ENCODE peak calls at places on chromosome 20, in six cellular contexts. One of them, this sample, is unnamed.

GRCh38 chr20:37245671-37246237 is 15.9 kb downstream of the GHRH start:
- DNase-seq in fibroblast of lung: no peak
- DNase-seq in AG04450: no peak
- DNase-seq in retinal pigment epithelial cell: no peak
- DNase-seq in heart right ventricle: no peak
- DNase-seq in psoas muscle: no peak
- DNase-seq in this sample: no peak

GRCh38 chr20:25055711-25056492 is 2.0 kb downstream of the ACSS1 start:
- DNase-seq in psoas muscle: no peak
- DNase-seq in retinal pigment epithelial cell: no peak
- DNase-seq in AG04450: no peak
- DNase-seq in heart right ventricle: no peak
- DNase-seq in fibroblast of lung: peak
- DNase-seq in this sample: no peak

GRCh38 chr20:21237956-21238355 is 65.2 kb upstream of the XRN2 start:
- DNase-seq in psoas muscle: no peak
- DNase-seq in fibroblast of lung: peak
- DNase-seq in AG04450: no peak
- DNase-seq in heart right ventricle: no peak
- DNase-seq in retinal pigment epithelial cell: no peak
- DNase-seq in this sample: no peak

GRCh38 chr20:8005033-8005432 is 14.5 kb downstream of the TMX4 start:
- DNase-seq in AG04450: no peak
- DNase-seq in retinal pigment epithelial cell: no peak
- DNase-seq in heart right ventricle: no peak
- DNase-seq in fibroblast of lung: no peak
- DNase-seq in psoas muscle: no peak
- DNase-seq in this sample: no peak

GRCh38 chr20:53032021-53033001 is 60.2 kb downstream of the TSHZ2 start:
- DNase-seq in fibroblast of lung: peak
- DNase-seq in heart right ventricle: peak
- DNase-seq in retinal pigment epithelial cell: peak
- DNase-seq in AG04450: no peak
- DNase-seq in psoas muscle: no peak
- DNase-seq in this sample: peak

GRCh38 chr20:4722993-4723392 is 1.3 kb downstream of the PRND start:
- DNase-seq in fibroblast of lung: no peak
- DNase-seq in retinal pigment epithelial cell: no peak
- DNase-seq in heart right ventricle: no peak
- DNase-seq in psoas muscle: no peak
- DNase-seq in AG04450: no peak
- DNase-seq in this sample: no peak

GRCh38 chr20:10324198-10324836 is 105.7 kb downstream of the SNAP25 start:
- DNase-seq in heart right ventricle: no peak
- DNase-seq in psoas muscle: no peak
- DNase-seq in fibroblast of lung: no peak
- DNase-seq in AG04450: no peak
- DNase-seq in retinal pigment epithelial cell: no peak
- DNase-seq in this sample: no peak

GRCh38 chr20:13268943-13269342 is 47.9 kb downstream of the ISM1 start:
- DNase-seq in retinal pigment epithelial cell: no peak
- DNase-seq in fibroblast of lung: no peak
- DNase-seq in heart right ventricle: no peak
- DNase-seq in AG04450: no peak
- DNase-seq in psoas muscle: no peak
- DNase-seq in this sample: no peak

GRCh38 chr20:22796465-22797077 is 212.2 kb upstream of the FOXA2 start:
- DNase-seq in AG04450: peak
- DNase-seq in heart right ventricle: no peak
- DNase-seq in retinal pigment epithelial cell: no peak
- DNase-seq in psoas muscle: no peak
- DNase-seq in fibroblast of lung: peak
- DNase-seq in this sample: peak

GRCh38 chr20:38514947-38515346 is 42.3 kb downstream of the RALGAPB start:
- DNase-seq in AG04450: no peak
- DNase-seq in psoas muscle: no peak
- DNase-seq in fibroblast of lung: no peak
- DNase-seq in heart right ventricle: no peak
- DNase-seq in retinal pigment epithelial cell: no peak
- DNase-seq in this sample: no peak

GRCh38 chr20:50172347-50173013 is 18.1 kb upstream of the CEBPB start:
- DNase-seq in AG04450: no peak
- DNase-seq in retinal pigment epithelial cell: no peak
- DNase-seq in fibroblast of lung: peak
- DNase-seq in heart right ventricle: peak
- DNase-seq in psoas muscle: peak
- DNase-seq in this sample: peak

GRCh38 chr20:62496525-62497218 is 20.9 kb upstream of the GATA5 start:
- DNase-seq in heart right ventricle: no peak
- DNase-seq in fibroblast of lung: no peak
- DNase-seq in AG04450: no peak
- DNase-seq in psoas muscle: no peak
- DNase-seq in retinal pigment epithelial cell: no peak
- DNase-seq in this sample: no peak
- TF ChIP-seq CTCF in heart right ventricle: peak
- TF ChIP-seq CTCF in fibroblast of lung: no peak
- TF ChIP-seq CTCF in AG04450: peak
- TF ChIP-seq CTCF in psoas muscle: peak
- TF ChIP-seq CTCF in retinal pigment epithelial cell: peak
- TF ChIP-seq CTCF in this sample: peak

GRCh38 chr20:64077876-64078551 is 1.3 kb downstream of the RGS19 start:
- DNase-seq in fibroblast of lung: no peak
- DNase-seq in heart right ventricle: no peak
- DNase-seq in AG04450: no peak
- DNase-seq in psoas muscle: no peak
- DNase-seq in retinal pigment epithelial cell: no peak
- DNase-seq in this sample: no peak
- H3K4me3 ChIP-seq in fibroblast of lung: no peak
- H3K4me3 ChIP-seq in heart right ventricle: peak
- H3K4me3 ChIP-seq in AG04450: peak
- H3K4me3 ChIP-seq in psoas muscle: peak
- H3K4me3 ChIP-seq in retinal pigment epithelial cell: no peak
- H3K4me3 ChIP-seq in this sample: peak

DNA sequence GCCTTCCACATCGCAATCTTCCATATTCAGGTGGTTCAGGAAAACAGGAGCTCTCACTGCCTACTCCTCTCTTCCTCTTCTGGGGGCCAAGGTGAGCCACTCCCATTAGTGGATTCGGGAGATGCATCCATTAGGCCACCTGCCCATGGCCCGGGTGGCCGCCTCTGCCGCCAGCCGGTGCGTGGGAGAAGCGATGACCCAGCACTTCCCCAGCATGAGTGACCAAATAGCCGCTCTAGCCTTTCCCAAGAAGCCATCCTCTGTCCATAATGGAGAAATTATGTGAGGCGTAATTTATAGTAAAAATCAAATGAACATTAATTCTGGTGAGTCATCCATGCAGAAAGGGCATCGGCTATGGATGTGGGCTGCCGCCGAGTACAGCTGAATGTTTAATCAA is 39.4 kb downstream of the GNAS-AS1 start:
- DNase-seq in retinal pigment epithelial cell: no peak
- DNase-seq in psoas muscle: no peak
- DNase-seq in AG04450: no peak
- DNase-seq in fibroblast of lung: peak
- DNase-seq in heart right ventricle: no peak
- DNase-seq in this sample: no peak
- TF ChIP-seq CTCF in retinal pigment epithelial cell: no peak
- TF ChIP-seq CTCF in psoas muscle: no peak
- TF ChIP-seq CTCF in AG04450: no peak
- TF ChIP-seq CTCF in fibroblast of lung: no peak
- TF ChIP-seq CTCF in heart right ventricle: no peak
- TF ChIP-seq CTCF in this sample: no peak

GRCh38 chr20:1468117-1468624 is 1.5 kb upstream of the NSFL1C start:
- DNase-seq in retinal pigment epithelial cell: no peak
- DNase-seq in heart right ventricle: no peak
- DNase-seq in psoas muscle: no peak
- DNase-seq in AG04450: no peak
- DNase-seq in fibroblast of lung: no peak
- DNase-seq in this sample: no peak
- H3K4me3 ChIP-seq in retinal pigment epithelial cell: no peak
- H3K4me3 ChIP-seq in heart right ventricle: no peak
- H3K4me3 ChIP-seq in psoas muscle: no peak
- H3K4me3 ChIP-seq in AG04450: no peak
- H3K4me3 ChIP-seq in fibroblast of lung: no peak
- H3K4me3 ChIP-seq in this sample: no peak

GRCh38 chr20:47202765-47203667 is 153.5 kb downstream of the ZMYND8 start:
- DNase-seq in heart right ventricle: no peak
- DNase-seq in AG04450: no peak
- DNase-seq in psoas muscle: peak
- DNase-seq in retinal pigment epithelial cell: no peak
- DNase-seq in fibroblast of lung: no peak
- DNase-seq in this sample: no peak

GRCh38 chr20:47204746-47205122 is 151.8 kb downstream of the ZMYND8 start:
- DNase-seq in retinal pigment epithelial cell: no peak
- DNase-seq in heart right ventricle: no peak
- DNase-seq in AG04450: no peak
- DNase-seq in psoas muscle: peak
- DNase-seq in fibroblast of lung: no peak
- DNase-seq in this sample: no peak

GRCh38 chr20:47206962-47207641 is 149.4 kb downstream of the ZMYND8 start:
- DNase-seq in heart right ventricle: no peak
- DNase-seq in psoas muscle: peak
- DNase-seq in retinal pigment epithelial cell: no peak
- DNase-seq in AG04450: no peak
- DNase-seq in fibroblast of lung: no peak
- DNase-seq in this sample: no peak

GRCh38 chr20:47204008-47204745 is 152.3 kb downstream of the ZMYND8 start:
- DNase-seq in psoas muscle: peak
- DNase-seq in retinal pigment epithelial cell: no peak
- DNase-seq in AG04450: no peak
- DNase-seq in heart right ventricle: no peak
- DNase-seq in fibroblast of lung: peak
- DNase-seq in this sample: peak

DNA sequence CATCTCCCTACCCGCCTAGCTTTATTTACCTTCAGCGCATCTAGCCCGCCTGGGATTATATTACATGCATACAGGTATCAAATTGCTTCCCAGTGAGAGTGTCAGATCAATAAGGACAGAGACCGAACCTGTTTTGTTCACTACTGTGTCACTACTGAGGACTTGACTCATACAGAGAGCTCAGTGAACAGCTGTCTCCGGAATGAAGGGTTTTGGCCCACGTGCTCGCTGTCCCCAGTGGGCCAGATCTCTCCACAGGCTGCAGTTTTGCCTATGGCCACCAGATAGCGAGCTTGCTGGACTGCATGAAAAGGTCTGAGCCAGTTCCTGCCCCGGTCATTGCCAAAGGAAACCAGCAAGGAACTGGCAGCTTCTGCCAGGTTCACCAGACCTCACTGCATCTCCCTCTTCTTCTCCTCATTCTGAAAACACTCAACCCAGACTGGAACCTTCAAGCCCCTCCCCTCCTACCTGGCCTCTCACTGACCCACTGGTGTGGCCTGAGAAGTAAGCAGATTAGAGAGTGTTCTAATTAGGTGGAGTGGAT is 150.8 kb downstream of the ZMYND8 start:
- DNase-seq in retinal pigment epithelial cell: no peak
- DNase-seq in psoas muscle: peak
- DNase-seq in fibroblast of lung: peak
- DNase-seq in AG04450: peak
- DNase-seq in heart right ventricle: peak
- DNase-seq in this sample: peak
- TF ChIP-seq CTCF in retinal pigment epithelial cell: peak
- TF ChIP-seq CTCF in psoas muscle: peak
- TF ChIP-seq CTCF in fibroblast of lung: peak
- TF ChIP-seq CTCF in AG04450: peak
- TF ChIP-seq CTCF in heart right ventricle: peak
- TF ChIP-seq CTCF in this sample: peak

GRCh38 chr20:47356220-47356525 is 326 bp downstream of the ZMYND8 start:
- DNase-seq in fibroblast of lung: no peak
- DNase-seq in psoas muscle: no peak
- DNase-seq in retinal pigment epithelial cell: no peak
- DNase-seq in AG04450: no peak
- DNase-seq in heart right ventricle: no peak
- DNase-seq in this sample: no peak

GRCh38 chr20:47353697-47354387 is 2.7 kb downstream of the ZMYND8 start:
- DNase-seq in retinal pigment epithelial cell: no peak
- DNase-seq in psoas muscle: no peak
- DNase-seq in heart right ventricle: no peak
- DNase-seq in fibroblast of lung: peak
- DNase-seq in AG04450: no peak
- DNase-seq in this sample: peak

GRCh38 chr20:47355489-47356219 is 845 bp downstream of the ZMYND8 start:
- DNase-seq in heart right ventricle: no peak
- DNase-seq in AG04450: no peak
- DNase-seq in psoas muscle: no peak
- DNase-seq in fibroblast of lung: peak
- DNase-seq in retinal pigment epithelial cell: no peak
- DNase-seq in this sample: no peak

GRCh38 chr20:47354388-47354709 is 2.1 kb downstream of the ZMYND8 start:
- DNase-seq in retinal pigment epithelial cell: no peak
- DNase-seq in fibroblast of lung: no peak
- DNase-seq in psoas muscle: no peak
- DNase-seq in heart right ventricle: no peak
- DNase-seq in AG04450: no peak
- DNase-seq in this sample: no peak

GRCh38 chr20:47354710-47355488 is 1.6 kb downstream of the ZMYND8 start:
- DNase-seq in heart right ventricle: no peak
- DNase-seq in fibroblast of lung: peak
- DNase-seq in psoas muscle: no peak
- DNase-seq in AG04450: no peak
- DNase-seq in retinal pigment epithelial cell: no peak
- DNase-seq in this sample: peak
- H3K4me3 ChIP-seq in heart right ventricle: peak
- H3K4me3 ChIP-seq in fibroblast of lung: peak
- H3K4me3 ChIP-seq in psoas muscle: peak
- H3K4me3 ChIP-seq in AG04450: peak
- H3K4me3 ChIP-seq in retinal pigment epithelial cell: peak
- H3K4me3 ChIP-seq in this sample: peak

This sample was measured in fibroblast of villous mesenchyme.